ENCODE peak calls at places on chromosome 3, in seven cellular contexts. D, T, Z, Q, U, O and S are unnamed samples.

GRCh38 chr3:171427771-171428320 is 32.4 kb downstream of the TNIK start:
- DNase-seq in D (no peak), T (no peak), Z (no peak), Q (no peak), U (no peak), O (no peak), S (no peak)

GRCh38 chr3:111577798-111578685 is 17.1 kb downstream of the ZBED2 start:
- DNase-seq in D (no peak), T (no peak), Z (peak), Q (peak), U (no peak), O (peak), S (no peak)

GRCh38 chr3:186938716-186939115 is 8.4 kb downstream of the ST6GAL1 start:
- DNase-seq in D (no peak), T (no peak), Z (no peak), Q (no peak), U (no peak), O (no peak), S (no peak)

GRCh38 chr3:100268156-100268555 is 7.4 kb downstream of the TBC1D23 start:
- DNase-seq in D (no peak), T (no peak), Z (no peak), Q (no peak), U (no peak), O (no peak), S (no peak)

GRCh38 chr3:181278468-181279238 is 289.1 kb upstream of the DNAJC19 start:
- DNase-seq in D (no peak), T (no peak), Z (no peak), Q (peak), U (no peak), O (no peak), S (no peak)

GRCh38 chr3:110995461-110996226 is 76.0 kb upstream of the NECTIN3 start:
- DNase-seq in D (no peak), T (no peak), Z (no peak), Q (no peak), U (no peak), O (peak), S (no peak)

GRCh38 chr3:122572940-122573412 is 4.5 kb upstream of the PARP15 start:
- DNase-seq in D (no peak), T (peak), Z (peak), Q (no peak), U (no peak), O (no peak), S (peak)

GRCh38 chr3:142645236-142645793 is 49.1 kb downstream of the PLS1 start:
- DNase-seq in D (no peak), T (no peak), Z (no peak), Q (no peak), U (no peak), O (no peak), S (no peak)

GRCh38 chr3:182979103-182979697 is 1.1 kb downstream of the DCUN1D1 start:
- DNase-seq in D (no peak), T (no peak), Z (no peak), Q (no peak), U (no peak), O (no peak), S (no peak)

GRCh38 chr3:96213393-96213792 is 601.0 kb upstream of the EPHA6 start:
- DNase-seq in D (no peak), T (no peak), Z (no peak), Q (no peak), U (no peak), O (no peak), S (no peak)

GRCh38 chr3:125214738-125215137 is 2.2 kb upstream of the SLC12A8 start:
- DNase-seq in D (no peak), T (no peak), Z (no peak), Q (no peak), U (no peak), O (no peak), S (no peak)

GRCh38 chr3:122406198-122406597 is 9.7 kb downstream of the WDR5B start:
- DNase-seq in D (no peak), T (no peak), Z (no peak), Q (peak), U (no peak), O (no peak), S (peak)

GRCh38 chr3:51704511-51704950 is 2.3 kb upstream of the GRM2 start:
- DNase-seq in D (no peak), T (peak), Z (no peak), Q (no peak), U (no peak), O (no peak), S (no peak)

GRCh38 chr3:185094691-185095090 is 58.2 kb downstream of the C3orf70 start:
- DNase-seq in D (no peak), T (no peak), Z (no peak), Q (no peak), U (no peak), O (no peak), S (no peak)

GRCh38 chr3:59774613-59775012 is 724.8 kb upstream of the CFAP20DC start:
- DNase-seq in D (no peak), T (no peak), Z (no peak), Q (no peak), U (no peak), O (peak), S (no peak)

GRCh38 chr3:108234387-108234957 is 12.2 kb upstream of the IFT57 start:
- DNase-seq in D (no peak), T (no peak), Z (no peak), Q (no peak), U (no peak), O (no peak), S (no peak)

GRCh38 chr3:185978516-185978915 is 40.7 kb upstream of the TRA2B start:
- DNase-seq in D (no peak), T (no peak), Z (no peak), Q (no peak), U (no peak), O (no peak), S (no peak)

GRCh38 chr3:42473083-42473932 is 29.1 kb upstream of the VIPR1 start:
- DNase-seq in D (no peak), T (no peak), Z (no peak), Q (no peak), U (no peak), O (no peak), S (no peak)

GRCh38 chr3:186879776-186880175 is 37.3 kb downstream of the ADIPOQ start:
- DNase-seq in D (no peak), T (no peak), Z (no peak), Q (no peak), U (no peak), O (no peak), S (no peak)

GRCh38 chr3:178950676-178951075 is 120.9 kb downstream of the ZMAT3 start:
- DNase-seq in D (no peak), T (no peak), Z (no peak), Q (no peak), U (no peak), O (no peak), S (peak)

GRCh38 chr3:178948546-178948945 is 123.1 kb downstream of the ZMAT3 start:
- DNase-seq in D (no peak), T (no peak), Z (no peak), Q (no peak), U (no peak), O (no peak), S (no peak)

GRCh38 chr3:178949896-178950295 is 121.7 kb downstream of the ZMAT3 start:
- DNase-seq in D (no peak), T (no peak), Z (no peak), Q (no peak), U (no peak), O (no peak), S (no peak)

GRCh38 chr3:178947738-178948137 is 123.9 kb downstream of the ZMAT3 start:
- DNase-seq in D (no peak), T (no peak), Z (no peak), Q (no peak), U (no peak), O (no peak), S (no peak)
- TF ChIP-seq CTCF in D (peak), T (no peak), Z (no peak), Q (peak), U (no peak), O (peak), S (no peak)

GRCh38 chr3:143769663-143770062 is 78.6 kb downstream of the SLC9A9 start:
- DNase-seq in D (no peak), T (no peak), Z (no peak), Q (no peak), U (no peak), O (peak), S (no peak)

GRCh38 chr3:143764840-143765239 is 83.4 kb downstream of the SLC9A9 start:
- DNase-seq in D (no peak), T (no peak), Z (no peak), Q (no peak), U (no peak), O (no peak), S (no peak)

GRCh38 chr3:143757691-143758090 is 90.6 kb downstream of the SLC9A9 start:
- DNase-seq in D (no peak), T (no peak), Z (no peak), Q (no peak), U (no peak), O (no peak), S (no peak)

DNA sequence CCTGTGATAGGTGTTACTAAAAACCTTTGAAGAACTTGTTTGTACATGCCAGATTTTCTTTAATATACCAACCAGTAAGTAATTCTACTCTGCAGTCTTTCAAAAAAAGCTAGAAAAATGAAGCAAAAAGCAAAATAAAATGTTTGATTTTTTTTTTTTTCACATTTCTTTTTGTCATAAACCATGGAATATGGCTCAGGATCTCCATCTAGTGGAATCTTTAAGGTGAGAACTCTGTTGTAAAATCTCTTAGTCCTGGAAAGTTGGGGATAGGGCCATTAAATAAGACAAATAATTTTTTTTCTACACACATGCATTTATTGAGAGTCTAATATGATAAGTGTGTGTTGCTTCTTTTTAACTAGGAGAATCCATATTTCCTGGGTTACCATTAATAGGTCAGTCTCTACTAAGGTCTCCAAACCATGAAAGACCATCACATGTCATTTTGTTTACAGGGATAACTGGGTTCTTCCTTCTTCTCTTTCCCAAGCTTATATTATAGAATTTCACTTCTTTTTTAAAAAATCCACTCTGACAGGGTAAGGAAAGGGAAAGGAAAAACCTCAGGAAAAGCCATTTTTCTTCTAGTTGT is 84.6 kb downstream of the SLC9A9 start:
- DNase-seq in D (no peak), T (no peak), Z (no peak), Q (no peak), U (no peak), O (no peak), S (no peak)
- TF ChIP-seq CTCF in D (peak), T (peak), Z (no peak), Q (peak), U (peak), O (peak), S (peak)

GRCh38 chr3:28915711-28916481 is 365.0 kb upstream of the RBMS3 start:
- DNase-seq in D (no peak), T (no peak), Z (no peak), Q (no peak), U (no peak), O (peak), S (peak)
- TF ChIP-seq CTCF in D (peak), T (no peak), Z (peak), Q (peak), U (peak), O (peak), S (no peak)

DNA sequence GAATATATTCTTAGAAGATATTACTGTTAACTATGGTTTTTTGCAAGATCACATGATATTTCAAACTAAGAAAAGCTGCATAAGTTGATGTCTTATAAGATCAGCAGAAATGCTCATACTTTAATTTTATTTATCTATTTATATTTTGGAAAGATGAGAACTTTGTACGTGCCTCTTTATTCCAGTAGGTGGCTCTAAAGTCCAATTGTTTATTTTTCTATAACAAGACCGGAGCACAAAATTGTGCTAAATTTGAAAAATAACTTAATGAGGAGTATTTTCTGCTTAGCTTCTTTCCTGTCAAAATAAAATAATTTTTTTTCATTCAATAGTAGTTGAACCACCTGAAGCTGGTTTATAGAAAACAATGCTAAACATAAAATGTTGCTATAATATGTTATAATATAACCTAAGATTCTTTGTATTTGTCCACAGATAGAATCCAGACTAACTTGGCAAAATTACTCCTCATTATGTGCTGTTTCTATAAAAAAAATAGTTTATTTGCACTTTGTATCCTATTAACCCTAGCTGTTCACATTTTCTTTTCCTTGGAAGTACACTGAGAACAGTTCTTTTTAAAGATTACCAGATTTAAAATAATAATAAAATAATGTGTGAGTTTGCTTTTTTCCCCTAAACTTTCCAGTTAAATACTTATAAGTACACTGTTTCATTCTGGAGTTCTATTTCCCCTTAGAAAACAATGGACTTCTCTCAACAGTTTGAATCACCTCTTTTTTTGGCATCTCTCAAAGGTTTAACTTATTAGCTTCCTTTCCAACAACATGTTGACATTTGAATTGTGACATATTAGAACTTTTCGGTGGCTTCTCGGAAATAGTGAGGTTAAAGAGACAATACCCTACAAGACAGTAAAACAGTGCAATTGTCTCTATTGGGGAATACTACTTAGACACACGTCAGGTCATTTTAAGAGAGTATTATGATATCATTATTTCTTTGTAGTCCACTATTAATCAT is 530.0 kb downstream of the MECOM start:
- DNase-seq in D (no peak), T (no peak), Z (no peak), Q (no peak), U (no peak), O (no peak), S (no peak)
- TF ChIP-seq CTCF in D (peak), T (peak), Z (no peak), Q (peak), U (peak), O (peak), S (no peak)

GRCh38 chr3:162217603-162218002 is 721.0 kb downstream of the OTOL1 start:
- DNase-seq in D (no peak), T (no peak), Z (no peak), Q (no peak), U (no peak), O (peak), S (no peak)
- TF ChIP-seq CTCF in D (no peak), T (no peak), Z (no peak), Q (no peak), U (no peak), O (no peak), S (no peak)

GRCh38 chr3:85432081-85432480 is 473.3 kb downstream of the CADM2 start:
- DNase-seq in D (no peak), T (no peak), Z (no peak), Q (no peak), U (no peak), O (no peak), S (no peak)
- TF ChIP-seq CTCF in D (no peak), T (no peak), Z (no peak), Q (no peak), U (no peak), O (no peak), S (no peak)

GRCh38 chr3:148718982-148719862 is 21.5 kb downstream of the AGTR1 start:
- DNase-seq in D (no peak), T (no peak), Z (no peak), Q (no peak), U (no peak), O (no peak), S (no peak)
- TF ChIP-seq CTCF in D (peak), T (peak), Z (no peak), Q (no peak), U (peak), O (peak), S (no peak)

GRCh38 chr3:189053327-189053726 is 118.4 kb upstream of the TPRG1 start:
- DNase-seq in D (no peak), T (no peak), Z (no peak), Q (no peak), U (no peak), O (no peak), S (no peak)

GRCh38 chr3:189049458-189050231 is 122.1 kb upstream of the TPRG1 start:
- DNase-seq in D (no peak), T (no peak), Z (no peak), Q (no peak), U (no peak), O (no peak), S (peak)
- TF ChIP-seq CTCF in D (no peak), T (no peak), Z (peak), Q (peak), U (peak), O (no peak), S (no peak)

GRCh38 chr3:54434761-54435160 is 312.4 kb downstream of the CACNA2D3 start:
- DNase-seq in D (no peak), T (no peak), Z (no peak), Q (no peak), U (no peak), O (no peak), S (no peak)

GRCh38 chr3:54427951-54428871 is 305.9 kb downstream of the CACNA2D3 start:
- DNase-seq in D (no peak), T (no peak), Z (peak), Q (peak), U (peak), O (peak), S (peak)

GRCh38 chr3:54432975-54433374 is 310.6 kb downstream of the CACNA2D3 start:
- DNase-seq in D (no peak), T (no peak), Z (no peak), Q (no peak), U (no peak), O (no peak), S (no peak)

GRCh38 chr3:54433846-54434245 is 311.5 kb downstream of the CACNA2D3 start:
- DNase-seq in D (no peak), T (no peak), Z (no peak), Q (no peak), U (peak), O (no peak), S (no peak)
- TF ChIP-seq CTCF in D (no peak), T (no peak), Z (no peak), Q (no peak), U (peak), O (no peak), S (no peak)